ENCODE peak calls at places on chromosomes 3 and 15, in seven cellular contexts. U is foreskin melanocyte, R is non-pigmented ciliary epithelial cell, O is WTC11, T is GM19239, Z is Caki2, G is NCI-H510A treated with DMSO at 0.1 percent for 48 hours. S is an unnamed sample.

GRCh38 chr3:22685598-22685997 is 517.5 kb upstream of the UBE2E2 start:
- DNase-seq in O (no peak), G (no peak), R (peak), T (no peak), U (no peak), Z (no peak), S (no peak)

GRCh38 chr3:13069495-13069894 is 3.7 kb downstream of the IQSEC1 start:
- DNase-seq in U (no peak), Z (no peak), O (no peak), R (no peak), G (no peak), T (peak), S (no peak)

GRCh38 chr3:70982700-70983140 is 600.8 kb downstream of the FOXP1 start:
- DNase-seq in G (peak), R (no peak), Z (peak), T (no peak), U (peak), O (peak), S (peak)

GRCh38 chr3:16253601-16254000 is 11.1 kb downstream of the DPH3 start:
- DNase-seq in G (no peak), R (no peak), U (no peak), O (no peak), T (no peak), Z (no peak), S (peak)

GRCh38 chr15:63896336-63897115 is 62.8 kb upstream of the HERC1 start:
- DNase-seq in Z (peak), G (no peak), O (no peak), R (peak), U (no peak), T (peak), S (peak)

GRCh38 chr3:106161236-106161635 is 292.4 kb upstream of the CBLB start:
- DNase-seq in O (no peak), Z (no peak), R (no peak), U (no peak), T (no peak), G (peak), S (no peak)

GRCh38 chr3:75171632-75172230 is 492.4 kb upstream of the FRG2C start:
- DNase-seq in U (no peak), Z (no peak), T (no peak), R (no peak), O (no peak), G (peak), S (no peak)

GRCh38 chr3:39149498-39150169 is 3.8 kb downstream of the CSRNP1 start:
- DNase-seq in O (no peak), Z (no peak), U (no peak), R (no peak), T (no peak), G (no peak), S (no peak)

GRCh38 chr15:71761649-71762048 is 48.7 kb upstream of the NR2E3 start:
- DNase-seq in O (no peak), T (no peak), G (no peak), U (peak), Z (peak), R (no peak), S (peak)